ENCODE peak calls at places on chromosomes 7 and 10, in ten cellular contexts. P is HCT116, Q is prostate gland, A is suprapubic skin, I is transverse colon, N is GM12892, S is sigmoid colon, J is GM23338, O is SK-N-SH, H is GM12891. U is an unnamed sample.

GRCh38 chr7:76292206-76292573 is 10.3 kb upstream of the HSPB1 start:
- DNase-seq in J (no peak), O (no peak), A (no peak), I (no peak), H (no peak), N (no peak), S (peak), P (no peak), Q (no peak), U (no peak)

GRCh38 chr10:19817251-19818046 is 1.2 kb downstream of the PLXDC2 start:
- DNase-seq in N (no peak), S (peak), Q (peak), P (no peak), H (no peak), A (peak), O (peak), J (peak), I (peak), U (no peak)

GRCh38 chr7:88184848-88185304 is 35.0 kb downstream of the SRI start:
- DNase-seq in I (no peak), J (no peak), S (no peak), A (no peak), H (no peak), O (no peak), P (no peak), Q (no peak), N (no peak), U (peak)

GRCh38 chr7:131970602-131971001 is 414.2 kb upstream of the PODXL start:
- DNase-seq in N (no peak), A (no peak), H (no peak), I (no peak), J (no peak), Q (no peak), O (no peak), P (no peak), S (no peak), U (no peak)

GRCh38 chr10:12975266-12975665 is 26.2 kb downstream of the CCDC3 start:
- DNase-seq in I (no peak), S (no peak), P (no peak), A (no peak), N (no peak), Q (no peak), H (no peak), J (peak), O (no peak), U (no peak)

GRCh38 chr10:70564901-70565351 is 37.6 kb downstream of the PRF1 start:
- DNase-seq in Q (no peak), S (peak), H (no peak), N (no peak), A (peak), J (no peak), O (no peak), P (no peak), I (no peak), U (no peak)

GRCh38 chr10:31479752-31480151 is 160.7 kb downstream of the ZEB1 start:
- DNase-seq in J (no peak), H (no peak), N (no peak), S (no peak), A (no peak), I (no peak), P (no peak), O (no peak), Q (no peak), U (no peak)

GRCh38 chr10:16777473-16778370 is 39.5 kb downstream of the RSU1 start:
- DNase-seq in S (no peak), Q (no peak), N (peak), I (no peak), A (no peak), P (peak), J (peak), O (peak), H (peak), U (peak)

GRCh38 chr7:55534916-55535636 is 37.2 kb downstream of the VOPP1 start:
- DNase-seq in J (no peak), Q (no peak), O (no peak), A (no peak), I (no peak), S (no peak), P (no peak), N (no peak), H (no peak), U (no peak)

GRCh38 chr10:99534939-99535763 is 2.4 kb downstream of the NKX2-3 start:
- DNase-seq in A (no peak), I (peak), H (no peak), N (no peak), Q (no peak), S (peak), J (peak), O (peak), P (no peak), U (no peak)

GRCh38 chr10:75019360-75019759 is 92.1 kb upstream of the SAMD8 start:
- DNase-seq in H (no peak), N (no peak), I (no peak), J (no peak), O (no peak), Q (no peak), P (no peak), A (no peak), S (no peak), U (peak)

GRCh38 chr7:118264836-118265235 is 40.3 kb downstream of the ANKRD7 start:
- DNase-seq in S (no peak), Q (no peak), I (no peak), N (no peak), J (no peak), A (no peak), O (no peak), H (no peak), P (no peak), U (no peak)

GRCh38 chr10:95644935-95645334 is 11.6 kb downstream of the ALDH18A1 start:
- DNase-seq in J (no peak), P (no peak), S (no peak), I (no peak), O (no peak), N (no peak), H (no peak), Q (no peak), A (no peak), U (peak)

GRCh38 chr10:11145498-11145855 is 127.8 kb downstream of the CELF2 start:
- DNase-seq in H (no peak), N (no peak), J (no peak), P (no peak), Q (no peak), O (no peak), I (peak), A (no peak), S (no peak), U (peak)
- TF ChIP-seq POLR2AphosphoS5 in H (no peak), N (no peak), J (no peak), P (no peak), Q (no peak), O (no peak), I (peak), A (no peak), S (no peak), U (no peak)

DNA sequence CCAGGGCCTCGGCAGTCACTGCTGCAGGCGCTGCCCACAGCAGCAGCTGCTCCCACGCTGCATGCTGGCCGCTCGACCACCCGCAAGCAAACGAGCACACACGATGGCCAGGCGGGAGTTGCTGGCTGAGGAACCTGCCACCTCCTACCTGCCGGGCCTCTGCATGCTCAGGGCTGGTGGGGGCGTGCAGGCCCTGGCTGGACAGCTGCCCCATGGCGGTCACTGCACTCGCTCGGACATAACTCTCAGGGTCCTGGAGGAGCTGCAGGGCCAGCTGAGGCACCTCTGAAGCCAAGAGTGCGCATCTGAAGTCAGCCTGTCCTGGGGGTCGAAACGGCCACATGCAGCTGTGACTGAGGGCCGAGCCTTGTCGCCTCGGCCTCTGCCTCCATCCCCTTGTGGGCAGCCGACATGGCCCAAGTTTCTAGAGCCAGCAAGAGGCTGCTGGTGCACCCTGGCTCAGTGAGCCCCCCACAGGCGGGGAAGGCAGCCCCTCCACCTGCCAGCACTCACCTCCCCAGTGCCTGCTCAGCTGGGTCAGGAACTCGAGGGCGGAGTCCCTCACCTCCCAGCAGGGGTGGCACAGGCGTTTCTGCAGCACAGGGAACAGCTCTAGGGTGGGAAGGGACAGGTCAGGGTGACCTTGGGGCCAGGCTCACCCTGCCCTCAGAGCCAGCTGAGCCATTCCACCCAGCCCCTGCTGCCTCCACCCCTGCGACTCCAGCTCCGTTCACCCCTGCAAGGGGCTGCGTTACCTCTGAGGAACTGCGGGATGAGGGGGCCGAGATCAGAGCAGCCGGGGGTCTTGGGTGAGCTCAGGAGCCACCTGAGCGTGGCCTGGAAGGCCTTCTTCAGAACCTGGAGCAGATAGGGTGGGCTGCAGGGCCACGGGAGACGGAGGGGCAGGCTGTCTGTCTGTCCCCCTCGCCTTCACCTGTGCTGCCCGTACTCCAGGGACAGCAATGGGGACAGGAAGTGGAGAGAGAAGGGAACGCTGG is 16.0 kb downstream of the BRAT1 start:
- DNase-seq in H (no peak), N (no peak), A (peak), I (peak), O (peak), J (no peak), Q (no peak), P (no peak), S (peak), U (no peak)
- TF ChIP-seq POLR2AphosphoS5 in H (no peak), N (no peak), A (no peak), I (no peak), O (no peak), J (no peak), Q (no peak), P (no peak), S (no peak), U (no peak)

GRCh38 chr10:2144584-2144983 is 407.3 kb upstream of the ADARB2 start:
- DNase-seq in A (no peak), I (no peak), H (no peak), J (no peak), P (no peak), S (no peak), Q (no peak), O (no peak), N (no peak), U (no peak)
- TF ChIP-seq POLR2AphosphoS5 in A (no peak), I (no peak), H (no peak), J (no peak), P (no peak), S (no peak), Q (no peak), O (no peak), N (no peak), U (no peak)

GRCh38 chr7:112422842-112423496 is 27.3 kb upstream of the IFRD1 start:
- DNase-seq in I (peak), O (no peak), S (peak), H (no peak), N (no peak), A (peak), Q (peak), P (peak), J (peak), U (peak)
- TF ChIP-seq POLR2AphosphoS5 in I (no peak), O (peak), S (peak), H (no peak), N (no peak), A (peak), Q (peak), P (peak), J (no peak), U (no peak)

U was measured in K562.